ENCODE peak calls at places on chromosomes 1 and 21, in eight cellular contexts. I, O, W, Y, D, B, G and U are unnamed samples.

GRCh38 chr1:214338212-214338611 is 57.3 kb downstream of the SMYD2 start:
- DNase-seq in I (no peak), O (no peak), W (no peak), Y (no peak), D (no peak), B (no peak), G (no peak), U (peak; percentile 32)

GRCh38 chr21:38816400-38816973 is 10.8 kb downstream of the ETS2 start:
- DNase-seq in I (no peak), O (no peak), W (no peak), Y (no peak), D (no peak), B (no peak), G (no peak), U (no peak)

GRCh38 chr1:205546541-205546940 is 42.1 kb downstream of the CDK18 start:
- DNase-seq in I (no peak), O (no peak), W (no peak), Y (no peak), D (no peak), B (no peak), G (no peak), U (no peak)

GRCh38 chr21:34235514-34235913 is 128.3 kb upstream of the KCNE2 start:
- DNase-seq in I (no peak), O (no peak), W (no peak), Y (no peak), D (no peak), B (no peak), G (no peak), U (no peak)

GRCh38 chr1:16724718-16725438 is 15.4 kb upstream of the RNU1-4 start:
- DNase-seq in I (no peak), O (no peak), W (no peak), Y (no peak), D (no peak), B (no peak), G (no peak), U (no peak)

GRCh38 chr1:184882649-184883303 is 91.5 kb downstream of the NIBAN1 start:
- DNase-seq in I (no peak), O (no peak), W (no peak), Y (no peak), D (no peak), B (no peak), G (no peak), U (no peak)

GRCh38 chr1:35847935-35848565 is 35.0 kb upstream of the AGO1 start:
- DNase-seq in I (no peak), O (no peak), W (no peak), Y (no peak), D (no peak), B (no peak), G (no peak), U (no peak)

GRCh38 chr1:20383631-20384030 is 93.0 kb downstream of the VWA5B1 start:
- DNase-seq in I (no peak), O (no peak), W (no peak), Y (no peak), D (no peak), B (no peak), G (no peak), U (no peak)

GRCh38 chr1:70486676-70487470 is 75.8 kb downstream of the CTH start:
- DNase-seq in I (peak; percentile 47), O (peak; percentile 84), W (peak; percentile 94), Y (peak; percentile 36), D (no peak), B (no peak), G (no peak), U (peak; percentile 92)